ENCODE peak calls at places on chromosomes 6 and 20, in eight cellular contexts. One of them, this sample, is unnamed.

GRCh38 chr6:87243812-87244211 is 78.6 kb upstream of the SMIM8 start:
- DNase-seq in EH: no peak
- DNase-seq in GM04504: no peak
- DNase-seq in ecto neural progenitor cell: no peak
- DNase-seq in activated CD4-positive, alpha-beta T cell treated with anti-CD3 and anti-CD28 coated beads for 4 hours: no peak
- DNase-seq in body of pancreas: no peak
- DNase-seq in IMR-90: no peak
- DNase-seq in T47D: no peak
- DNase-seq in this sample: no peak

GRCh38 chr20:33191484-33191883 is 23.5 kb downstream of the BPIFA2 start:
- DNase-seq in IMR-90: no peak
- DNase-seq in ecto neural progenitor cell: no peak
- DNase-seq in GM04504: no peak
- DNase-seq in body of pancreas: no peak
- DNase-seq in activated CD4-positive, alpha-beta T cell treated with anti-CD3 and anti-CD28 coated beads for 4 hours: no peak
- DNase-seq in EH: no peak
- DNase-seq in T47D: no peak
- DNase-seq in this sample: no peak

GRCh38 chr20:57316795-57317201 is 12.8 kb upstream of the SPO11 start:
- DNase-seq in GM04504: no peak
- DNase-seq in activated CD4-positive, alpha-beta T cell treated with anti-CD3 and anti-CD28 coated beads for 4 hours: no peak
- DNase-seq in EH: no peak
- DNase-seq in T47D: no peak
- DNase-seq in body of pancreas: no peak
- DNase-seq in ecto neural progenitor cell: no peak
- DNase-seq in IMR-90: no peak
- DNase-seq in this sample: no peak

GRCh38 chr20:61742097-61742805 is 323.4 kb downstream of the TAF4 start:
- DNase-seq in EH: no peak
- DNase-seq in activated CD4-positive, alpha-beta T cell treated with anti-CD3 and anti-CD28 coated beads for 4 hours: no peak
- DNase-seq in T47D: no peak
- DNase-seq in IMR-90: no peak
- DNase-seq in ecto neural progenitor cell: no peak
- DNase-seq in GM04504: no peak
- DNase-seq in body of pancreas: no peak
- DNase-seq in this sample: no peak

GRCh38 chr20:17790308-17790707 is 90.5 kb downstream of the BANF2 start:
- DNase-seq in activated CD4-positive, alpha-beta T cell treated with anti-CD3 and anti-CD28 coated beads for 4 hours: no peak
- DNase-seq in T47D: no peak
- DNase-seq in body of pancreas: no peak
- DNase-seq in ecto neural progenitor cell: no peak
- DNase-seq in GM04504: no peak
- DNase-seq in IMR-90: peak
- DNase-seq in EH: no peak
- DNase-seq in this sample: no peak

GRCh38 chr6:127255286-127255685 is 11.4 kb upstream of the RNF146 start:
- DNase-seq in EH: no peak
- DNase-seq in T47D: no peak
- DNase-seq in activated CD4-positive, alpha-beta T cell treated with anti-CD3 and anti-CD28 coated beads for 4 hours: no peak
- DNase-seq in GM04504: no peak
- DNase-seq in ecto neural progenitor cell: no peak
- DNase-seq in IMR-90: no peak
- DNase-seq in body of pancreas: no peak
- DNase-seq in this sample: no peak

GRCh38 chr6:27031302-27031701 is 216.2 kb upstream of the PRSS16 start:
- DNase-seq in GM04504: no peak
- DNase-seq in T47D: no peak
- DNase-seq in ecto neural progenitor cell: no peak
- DNase-seq in activated CD4-positive, alpha-beta T cell treated with anti-CD3 and anti-CD28 coated beads for 4 hours: no peak
- DNase-seq in EH: no peak
- DNase-seq in IMR-90: peak
- DNase-seq in body of pancreas: no peak
- DNase-seq in this sample: no peak

GRCh38 chr6:83138758-83139157 is 54.3 kb downstream of the PGM3 start:
- DNase-seq in EH: no peak
- DNase-seq in body of pancreas: no peak
- DNase-seq in GM04504: no peak
- DNase-seq in T47D: no peak
- DNase-seq in ecto neural progenitor cell: no peak
- DNase-seq in IMR-90: no peak
- DNase-seq in activated CD4-positive, alpha-beta T cell treated with anti-CD3 and anti-CD28 coated beads for 4 hours: no peak
- DNase-seq in this sample: no peak

GRCh38 chr6:159065751-159066329 is 21.0 kb upstream of the TAGAP start:
- DNase-seq in body of pancreas: no peak
- DNase-seq in T47D: no peak
- DNase-seq in GM04504: no peak
- DNase-seq in EH: no peak
- DNase-seq in ecto neural progenitor cell: no peak
- DNase-seq in activated CD4-positive, alpha-beta T cell treated with anti-CD3 and anti-CD28 coated beads for 4 hours: no peak
- DNase-seq in IMR-90: no peak
- DNase-seq in this sample: no peak

GRCh38 chr6:42336431-42336830 is 115.3 kb downstream of the TRERF1 start:
- DNase-seq in GM04504: no peak
- DNase-seq in T47D: no peak
- DNase-seq in ecto neural progenitor cell: no peak
- DNase-seq in activated CD4-positive, alpha-beta T cell treated with anti-CD3 and anti-CD28 coated beads for 4 hours: no peak
- DNase-seq in IMR-90: no peak
- DNase-seq in EH: no peak
- DNase-seq in body of pancreas: no peak
- DNase-seq in this sample: no peak

GRCh38 chr6:25697537-25698340 is 45.7 kb downstream of the SCGN start:
- DNase-seq in ecto neural progenitor cell: no peak
- DNase-seq in GM04504: no peak
- DNase-seq in T47D: no peak
- DNase-seq in body of pancreas: no peak
- DNase-seq in EH: peak
- DNase-seq in activated CD4-positive, alpha-beta T cell treated with anti-CD3 and anti-CD28 coated beads for 4 hours: no peak
- DNase-seq in IMR-90: no peak
- DNase-seq in this sample: no peak

GRCh38 chr20:1462001-1462400 is 4.6 kb downstream of the NSFL1C start:
- DNase-seq in T47D: no peak
- DNase-seq in EH: no peak
- DNase-seq in IMR-90: no peak
- DNase-seq in ecto neural progenitor cell: no peak
- DNase-seq in activated CD4-positive, alpha-beta T cell treated with anti-CD3 and anti-CD28 coated beads for 4 hours: no peak
- DNase-seq in GM04504: no peak
- DNase-seq in body of pancreas: no peak
- DNase-seq in this sample: no peak

GRCh38 chr6:100346828-100347227 is 117.9 kb downstream of the SIM1 start:
- DNase-seq in ecto neural progenitor cell: no peak
- DNase-seq in T47D: no peak
- DNase-seq in GM04504: peak
- DNase-seq in body of pancreas: no peak
- DNase-seq in EH: peak
- DNase-seq in activated CD4-positive, alpha-beta T cell treated with anti-CD3 and anti-CD28 coated beads for 4 hours: no peak
- DNase-seq in IMR-90: peak
- DNase-seq in this sample: no peak

GRCh38 chr20:3545401-3545925 is 74.6 kb downstream of the ATRN start:
- DNase-seq in GM04504: no peak
- DNase-seq in activated CD4-positive, alpha-beta T cell treated with anti-CD3 and anti-CD28 coated beads for 4 hours: no peak
- DNase-seq in ecto neural progenitor cell: no peak
- DNase-seq in EH: no peak
- DNase-seq in T47D: no peak
- DNase-seq in body of pancreas: no peak
- DNase-seq in IMR-90: no peak
- DNase-seq in this sample: no peak

GRCh38 chr20:37948956-37949355 is 46.0 kb downstream of the VSTM2L start:
- DNase-seq in EH: peak
- DNase-seq in IMR-90: no peak
- DNase-seq in body of pancreas: no peak
- DNase-seq in GM04504: no peak
- DNase-seq in T47D: no peak
- DNase-seq in ecto neural progenitor cell: peak
- DNase-seq in activated CD4-positive, alpha-beta T cell treated with anti-CD3 and anti-CD28 coated beads for 4 hours: no peak
- DNase-seq in this sample: no peak

GRCh38 chr6:4637691-4638433 is 138.3 kb upstream of the CDYL start:
- DNase-seq in IMR-90: peak
- DNase-seq in activated CD4-positive, alpha-beta T cell treated with anti-CD3 and anti-CD28 coated beads for 4 hours: no peak
- DNase-seq in ecto neural progenitor cell: no peak
- DNase-seq in EH: peak
- DNase-seq in GM04504: peak
- DNase-seq in T47D: no peak
- DNase-seq in body of pancreas: no peak
- DNase-seq in this sample: no peak

GRCh38 chr6:71079707-71080106 is 122.8 kb upstream of the B3GAT2 start:
- DNase-seq in GM04504: no peak
- DNase-seq in body of pancreas: no peak
- DNase-seq in activated CD4-positive, alpha-beta T cell treated with anti-CD3 and anti-CD28 coated beads for 4 hours: no peak
- DNase-seq in ecto neural progenitor cell: no peak
- DNase-seq in T47D: no peak
- DNase-seq in EH: peak
- DNase-seq in IMR-90: peak
- DNase-seq in this sample: no peak

GRCh38 chr6:41813469-41813868 is 26.0 kb downstream of the TOMM6 start:
- DNase-seq in IMR-90: no peak
- DNase-seq in GM04504: no peak
- DNase-seq in EH: no peak
- DNase-seq in ecto neural progenitor cell: no peak
- DNase-seq in activated CD4-positive, alpha-beta T cell treated with anti-CD3 and anti-CD28 coated beads for 4 hours: no peak
- DNase-seq in body of pancreas: no peak
- DNase-seq in T47D: no peak
- DNase-seq in this sample: no peak

GRCh38 chr6:43436577-43437282 is 9.4 kb downstream of the ABCC10 start:
- DNase-seq in IMR-90: peak
- DNase-seq in T47D: no peak
- DNase-seq in ecto neural progenitor cell: no peak
- DNase-seq in body of pancreas: no peak
- DNase-seq in EH: peak
- DNase-seq in activated CD4-positive, alpha-beta T cell treated with anti-CD3 and anti-CD28 coated beads for 4 hours: no peak
- DNase-seq in GM04504: peak
- DNase-seq in this sample: peak

GRCh38 chr6:43665376-43665775 is 20.5 kb downstream of the RSPH9 start:
- DNase-seq in GM04504: no peak
- DNase-seq in EH: peak
- DNase-seq in ecto neural progenitor cell: no peak
- DNase-seq in body of pancreas: no peak
- DNase-seq in IMR-90: peak
- DNase-seq in T47D: no peak
- DNase-seq in activated CD4-positive, alpha-beta T cell treated with anti-CD3 and anti-CD28 coated beads for 4 hours: no peak
- DNase-seq in this sample: no peak

GRCh38 chr6:165439928-165440554 is 130.6 kb upstream of the C6orf118 start:
- DNase-seq in EH: no peak
- DNase-seq in ecto neural progenitor cell: no peak
- DNase-seq in body of pancreas: no peak
- DNase-seq in IMR-90: peak
- DNase-seq in T47D: peak
- DNase-seq in GM04504: peak
- DNase-seq in activated CD4-positive, alpha-beta T cell treated with anti-CD3 and anti-CD28 coated beads for 4 hours: no peak
- DNase-seq in this sample: no peak

GRCh38 chr6:45991189-45991588 is 24.5 kb downstream of the CLIC5 start:
- DNase-seq in activated CD4-positive, alpha-beta T cell treated with anti-CD3 and anti-CD28 coated beads for 4 hours: no peak
- DNase-seq in GM04504: no peak
- DNase-seq in IMR-90: no peak
- DNase-seq in T47D: no peak
- DNase-seq in ecto neural progenitor cell: no peak
- DNase-seq in EH: no peak
- DNase-seq in body of pancreas: no peak
- DNase-seq in this sample: no peak

GRCh38 chr20:46142124-46142523 is 24.0 kb downstream of the CD40 start:
- DNase-seq in IMR-90: no peak
- DNase-seq in activated CD4-positive, alpha-beta T cell treated with anti-CD3 and anti-CD28 coated beads for 4 hours: no peak
- DNase-seq in GM04504: no peak
- DNase-seq in body of pancreas: no peak
- DNase-seq in ecto neural progenitor cell: no peak
- DNase-seq in T47D: no peak
- DNase-seq in EH: no peak
- DNase-seq in this sample: no peak

GRCh38 chr20:57330998-57331397 is 1.4 kb downstream of the SPO11 start:
- DNase-seq in ecto neural progenitor cell: no peak
- DNase-seq in GM04504: peak
- DNase-seq in T47D: no peak
- DNase-seq in IMR-90: no peak
- DNase-seq in body of pancreas: no peak
- DNase-seq in activated CD4-positive, alpha-beta T cell treated with anti-CD3 and anti-CD28 coated beads for 4 hours: no peak
- DNase-seq in EH: no peak
- DNase-seq in this sample: no peak

GRCh38 chr20:45890077-45890996 is 671 bp downstream of the NEURL2 start:
- DNase-seq in IMR-90: peak
- DNase-seq in activated CD4-positive, alpha-beta T cell treated with anti-CD3 and anti-CD28 coated beads for 4 hours: peak
- DNase-seq in body of pancreas: peak
- DNase-seq in EH: peak
- DNase-seq in ecto neural progenitor cell: peak
- DNase-seq in T47D: peak
- DNase-seq in GM04504: peak
- DNase-seq in this sample: peak

GRCh38 chr6:3749390-3749978 is 2.0 kb downstream of the PXDC1 start:
- DNase-seq in body of pancreas: peak
- DNase-seq in GM04504: no peak
- DNase-seq in T47D: peak
- DNase-seq in ecto neural progenitor cell: no peak
- DNase-seq in EH: peak
- DNase-seq in IMR-90: no peak
- DNase-seq in activated CD4-positive, alpha-beta T cell treated with anti-CD3 and anti-CD28 coated beads for 4 hours: no peak
- DNase-seq in this sample: no peak

GRCh38 chr20:13412806-13413445 is 191.9 kb downstream of the ISM1 start:
- DNase-seq in ecto neural progenitor cell: no peak
- DNase-seq in body of pancreas: no peak
- DNase-seq in EH: no peak
- DNase-seq in T47D: no peak
- DNase-seq in activated CD4-positive, alpha-beta T cell treated with anti-CD3 and anti-CD28 coated beads for 4 hours: no peak
- DNase-seq in GM04504: no peak
- DNase-seq in IMR-90: peak
- DNase-seq in this sample: no peak

GRCh38 chr20:58173091-58173490 is 55.4 kb downstream of the ANKRD60 start:
- DNase-seq in IMR-90: no peak
- DNase-seq in T47D: no peak
- DNase-seq in EH: no peak
- DNase-seq in ecto neural progenitor cell: no peak
- DNase-seq in activated CD4-positive, alpha-beta T cell treated with anti-CD3 and anti-CD28 coated beads for 4 hours: no peak
- DNase-seq in GM04504: no peak
- DNase-seq in body of pancreas: no peak
- DNase-seq in this sample: no peak

GRCh38 chr6:106546322-106547052 is 82.8 kb downstream of the RTN4IP1 start:
- DNase-seq in GM04504: no peak
- DNase-seq in IMR-90: peak
- DNase-seq in EH: peak
- DNase-seq in ecto neural progenitor cell: no peak
- DNase-seq in activated CD4-positive, alpha-beta T cell treated with anti-CD3 and anti-CD28 coated beads for 4 hours: no peak
- DNase-seq in body of pancreas: no peak
- DNase-seq in T47D: no peak
- DNase-seq in this sample: no peak

GRCh38 chr20:37295001-37295400 is 5.5 kb downstream of the MANBAL start:
- DNase-seq in body of pancreas: no peak
- DNase-seq in EH: peak
- DNase-seq in IMR-90: peak
- DNase-seq in ecto neural progenitor cell: no peak
- DNase-seq in activated CD4-positive, alpha-beta T cell treated with anti-CD3 and anti-CD28 coated beads for 4 hours: no peak
- DNase-seq in GM04504: peak
- DNase-seq in T47D: no peak
- DNase-seq in this sample: no peak

GRCh38 chr6:47308674-47309325 is 905 bp downstream of the TNFRSF21 start:
- DNase-seq in activated CD4-positive, alpha-beta T cell treated with anti-CD3 and anti-CD28 coated beads for 4 hours: no peak
- DNase-seq in IMR-90: peak
- DNase-seq in T47D: peak
- DNase-seq in body of pancreas: peak
- DNase-seq in EH: peak
- DNase-seq in ecto neural progenitor cell: peak
- DNase-seq in GM04504: peak
- DNase-seq in this sample: peak